ENCODE peak calls at places on chromosomes 6 and 20, in nine cellular contexts. L, A, C, U, B, E, M, P and W are unnamed samples.
A peak's percentile ranks its signal among the peaks of the same experiment; 100 is the strongest.

GRCh38 chr20:37071481-37071911 is 24.3 kb downstream of the RBL1 start:
- DNase-seq in L (peak; percentile 39), A (peak; percentile 67), C (no peak), U (no peak), B (no peak), E (no peak), M (no peak), P (no peak), W (no peak)

GRCh38 chr6:47519279-47519678 is 41.7 kb downstream of the CD2AP start:
- DNase-seq in L (no peak), A (no peak), C (no peak), U (no peak), B (no peak), E (peak; percentile 42), M (peak; percentile 90), P (no peak), W (no peak)

GRCh38 chr20:371755-372542 is 8.6 kb upstream of the TRIB3 start:
- DNase-seq in L (peak; percentile 24), A (peak; percentile 88), C (no peak), U (peak; percentile 37), B (peak; percentile 91), E (peak; percentile 59), M (peak; percentile 99), P (peak; percentile 75), W (peak; percentile 82)

GRCh38 chr20:59678951-59679350 is 74.6 kb downstream of the PHACTR3 start:
- DNase-seq in L (no peak), A (no peak), C (no peak), U (no peak), B (no peak), E (no peak), M (no peak), P (no peak), W (no peak)

GRCh38 chr6:89978749-89979145 is 84.5 kb downstream of the GJA10 start:
- DNase-seq in L (no peak), A (no peak), C (no peak), U (no peak), B (no peak), E (no peak), M (no peak), P (no peak), W (no peak)

GRCh38 chr6:15879372-15880261 is 216.8 kb upstream of the DTNBP1 start:
- DNase-seq in L (peak; percentile 60), A (peak; percentile 13), C (peak; percentile 42), U (peak; percentile 51), B (peak; percentile 76), E (peak; percentile 66), M (no peak), P (peak; percentile 86), W (peak; percentile 90)

GRCh38 chr20:33733654-33734576 is 2.1 kb downstream of the ZNF341 start:
- DNase-seq in L (peak; percentile 61), A (peak; percentile 64), C (peak; percentile 28), U (no peak), B (peak; percentile 45), E (peak; percentile 69), M (peak; percentile 94), P (no peak), W (peak; percentile 84)

GRCh38 chr20:34249291-34249690 is 8.1 kb downstream of the ASIP start:
- DNase-seq in L (peak; percentile 41), A (peak; percentile 71), C (no peak), U (no peak), B (no peak), E (no peak), M (no peak), P (no peak), W (no peak)

GRCh38 chr6:164243949-164244348 is 829.4 kb downstream of the QKI start:
- DNase-seq in L (no peak), A (no peak), C (no peak), U (no peak), B (no peak), E (no peak), M (no peak), P (no peak), W (no peak)

GRCh38 chr6:33620158-33620583 is 951 bp upstream of the ITPR3 start:
- DNase-seq in L (peak; percentile 47), A (no peak), C (peak; percentile 28), U (no peak), B (peak; percentile 52), E (peak; percentile 63), M (no peak), P (no peak), W (peak; percentile 84)

GRCh38 chr6:33621396-33622388 is 570 bp downstream of the ITPR3 start:
- DNase-seq in L (peak; percentile 42), A (no peak), C (peak; percentile 55), U (no peak), B (peak; percentile 69), E (peak; percentile 60), M (no peak), P (peak; percentile 68), W (peak; percentile 86)

GRCh38 chr6:33622456-33623431 is 1.6 kb downstream of the ITPR3 start:
- DNase-seq in L (no peak), A (no peak), C (peak; percentile 38), U (no peak), B (no peak), E (peak; percentile 59), M (no peak), P (no peak), W (no peak)

GRCh38 chr6:33619166-33619565 is 2.0 kb upstream of the ITPR3 start:
- DNase-seq in L (no peak), A (no peak), C (no peak), U (no peak), B (no peak), E (no peak), M (no peak), P (no peak), W (no peak)

DNA sequence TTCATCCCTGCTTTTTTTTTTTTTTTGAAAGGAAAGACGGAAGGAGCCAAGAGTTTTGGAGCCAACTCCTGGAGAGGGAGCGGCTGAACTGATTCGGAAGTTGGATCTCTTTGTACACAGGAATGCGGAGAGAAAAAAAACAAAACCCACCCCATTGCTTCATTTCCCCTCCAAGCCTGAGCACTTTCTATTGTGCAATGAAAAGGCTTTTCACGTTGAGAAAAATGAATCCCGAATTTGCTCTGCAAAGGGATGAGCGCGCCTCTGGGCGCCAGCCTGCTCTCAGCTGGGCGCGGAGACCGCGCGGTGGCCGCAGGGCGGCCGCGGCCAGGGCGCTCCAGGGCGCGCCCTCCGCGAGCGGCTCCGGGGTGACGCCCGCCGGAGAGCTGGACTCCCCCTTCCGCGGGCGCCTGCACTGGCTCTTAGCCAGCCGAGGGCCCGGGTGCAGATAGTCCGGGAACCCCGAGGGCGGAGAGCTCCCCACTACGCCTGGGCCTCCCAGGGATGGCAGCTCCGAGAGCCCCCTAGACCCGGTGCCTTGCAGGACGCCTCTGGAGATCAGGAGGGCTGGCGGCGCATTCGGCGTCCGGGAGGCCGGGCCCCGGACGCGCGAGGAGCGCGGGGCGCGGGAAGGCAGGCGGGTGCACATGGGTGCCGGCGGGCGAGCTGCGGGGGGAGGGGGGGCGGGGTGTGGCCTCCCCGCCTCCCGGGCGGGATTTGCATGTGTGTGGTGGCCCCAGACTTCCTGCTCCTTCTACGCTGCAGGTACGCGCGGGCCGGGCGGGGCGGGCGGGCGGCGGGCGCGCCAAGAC is at the start of gene ITPR3:
- DNase-seq in L (peak; percentile 82), A (peak; percentile 27), C (peak; percentile 48), U (no peak), B (peak; percentile 47), E (peak; percentile 81), M (no peak), P (peak; percentile 77), W (peak; percentile 92)
- TF ChIP-seq POLR2A in L (no peak), A (no peak), C (no peak), U (no peak), B (no peak), E (no peak), M (no peak), P (peak; percentile 26), W (no peak)

DNA sequence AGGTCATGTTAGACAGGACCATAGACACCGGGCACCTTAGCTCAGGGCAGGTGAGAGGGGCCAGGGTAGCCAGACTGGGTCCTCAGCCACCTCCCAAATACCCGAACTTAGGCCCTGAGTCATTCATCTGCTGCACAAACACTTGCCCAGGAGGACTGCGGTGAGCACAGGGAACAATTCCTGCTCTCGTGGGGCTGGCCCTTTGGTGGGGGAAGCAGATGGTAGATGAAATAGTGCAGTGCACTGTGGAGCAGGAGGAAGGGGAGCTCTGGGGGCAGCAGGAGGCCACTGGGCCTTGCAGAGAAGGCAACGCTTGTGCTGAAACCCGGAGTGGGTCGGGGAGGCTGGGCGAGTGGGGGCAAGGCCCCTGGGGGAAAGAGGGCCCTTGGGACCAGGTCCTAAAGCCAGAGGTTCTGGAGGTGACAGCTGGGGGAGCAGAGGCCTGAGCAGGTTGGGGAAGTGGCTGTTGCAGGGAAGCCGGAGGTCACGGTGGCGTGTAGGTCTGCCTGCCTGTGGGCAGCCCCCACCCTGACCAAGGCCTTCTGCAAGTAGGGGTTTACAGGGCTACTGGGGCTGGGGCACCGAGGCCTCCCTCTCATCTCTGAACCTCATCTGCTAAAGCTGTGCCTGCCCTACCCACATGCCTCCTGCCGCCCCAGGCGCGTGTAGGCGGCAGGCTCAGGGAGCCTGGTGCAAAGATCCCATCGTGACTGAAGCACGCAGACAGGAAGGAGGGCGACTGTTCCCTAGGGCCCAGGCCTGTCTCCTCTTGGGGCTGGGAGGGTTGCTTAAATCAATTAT is 4.7 kb upstream of the NPBWR2 start:
- DNase-seq in L (peak; percentile 11), A (no peak), C (peak; percentile 1), U (no peak), B (peak; percentile 4), E (peak; percentile 3), M (no peak), P (no peak), W (peak; percentile 71)
- H3K27me3 ChIP-seq in L (no peaks in the 10 kb centered on the region), A (peaks cover 41% of the 10 kb centered on the region), C (no peaks in the 10 kb centered on the region), U (no peaks in the 10 kb centered on the region), B (no peaks in the 10 kb centered on the region), E (peaks cover 2% of the 10 kb centered on the region), M (peaks cover 40% of the 10 kb centered on the region), P (no peaks in the 10 kb centered on the region), W (peaks cover 4% of the 10 kb centered on the region)

GRCh38 chr20:15923030-15923776 is 650.0 kb downstream of the KIF16B start:
- DNase-seq in L (peak; percentile 31), A (no peak), C (no peak), U (no peak), B (no peak), E (no peak), M (no peak), P (no peak), W (no peak)
- H3K4me3 ChIP-seq in L (no peak overlapping the region), A (no peak overlapping the region), C (no peak overlapping the region), U (no peak overlapping the region), B (no peak overlapping the region), E (no peak overlapping the region), M (no peak overlapping the region), P (no peak overlapping the region), W (peak overlapping the region; percentile 21)

GRCh38 chr6:32972353-32973143 is 4.2 kb downstream of the BRD2 start:
- DNase-seq in L (peak; percentile 58), A (no peak), C (peak; percentile 34), U (no peak), B (peak; percentile 49), E (peak; percentile 51), M (no peak), P (peak; percentile 79), W (peak; percentile 94)
- TF ChIP-seq POLR2A in L (no peak), A (peak; percentile 6), C (no peak), U (no peak), B (no peak), E (no peak), M (no peak), P (no peak), W (peak; percentile 11)